ENCODE peak calls at places on chromosome 21, in seven cellular contexts. E is kidney epithelial cell; T is NCI-H2029; D is DMS153; K is stimulated activated CD4-positive, alpha-beta T cell treated with anti-CD3 and anti-CD28 coated beads, Interleukin-4, amount 100 ng/mL, for 4 hours; M is A172; L is neural crest cell. N is an unnamed sample.
A peak's percentile ranks its signal among the peaks of the same experiment; 100 is the strongest.

GRCh38 chr21:33870768-33871167 is 44.8 kb downstream of the ATP5PO start:
- DNase-seq in E (no peak), T (no peak), D (no peak), K (no peak), M (no peak), L (no peak), N (no peak)

GRCh38 chr21:15015622-15016471 is 49.0 kb downstream of the NRIP1 start:
- DNase-seq in E (peak; percentile 29), T (no peak), D (no peak), K (no peak), M (peak; percentile 84), L (no peak), N (no peak)

GRCh38 chr21:42830456-42831455 is 48.6 kb downstream of the WDR4 start:
- DNase-seq in E (no peak), T (peak; percentile 20), D (no peak), K (no peak), M (no peak), L (no peak), N (peak; percentile 46)

GRCh38 chr21:8991968-8992621 is 1529.3 kb upstream of the TPTE start:
- DNase-seq in E (no peak), T (no peak), D (no peak), K (no peak), M (no peak), L (no peak), N (no peak)

GRCh38 chr21:33968082-33968997 is 52.7 kb upstream of the ATP5PO start:
- DNase-seq in E (no peak), T (no peak), D (no peak), K (no peak), M (peak; percentile 80), L (no peak), N (peak; percentile 74)

GRCh38 chr21:45396620-45396995 is 8.4 kb upstream of the COL18A1 start:
- DNase-seq in E (no peak), T (no peak), D (no peak), K (no peak), M (no peak), L (no peak), N (no peak)

GRCh38 chr21:36647279-36648093 is 51.4 kb upstream of the SIM2 start:
- DNase-seq in E (peak; percentile 54), T (no peak), D (peak; percentile 41), K (no peak), M (peak; percentile 73), L (no peak), N (no peak)

GRCh38 chr21:35527358-35527757 is 478.3 kb upstream of the RUNX1 start:
- DNase-seq in E (no peak), T (no peak), D (no peak), K (no peak), M (no peak), L (no peak), N (no peak)

GRCh38 chr21:33685613-33686197 is 43.4 kb downstream of the ITSN1 start:
- DNase-seq in E (peak; percentile 58), T (no peak), D (no peak), K (no peak), M (peak; percentile 70), L (no peak), N (no peak)

GRCh38 chr21:15539376-15539775 is 190.4 kb upstream of the USP25 start:
- DNase-seq in E (no peak), T (no peak), D (no peak), K (no peak), M (no peak), L (no peak), N (no peak)

GRCh38 chr21:45806042-45806441 is 162.5 kb downstream of the PCBP3 start:
- DNase-seq in E (no peak), T (no peak), D (no peak), K (no peak), M (no peak), L (no peak), N (no peak)

GRCh38 chr21:32549454-32549853 is 35.9 kb downstream of the TCP10L start:
- DNase-seq in E (no peak), T (no peak), D (no peak), K (no peak), M (no peak), L (no peak), N (no peak)

GRCh38 chr21:33334824-33335223 is 10.1 kb downstream of the IFNAR1 start:
- DNase-seq in E (no peak), T (peak; percentile 13), D (no peak), K (no peak), M (no peak), L (no peak), N (no peak)

GRCh38 chr21:16388911-16389515 is 659.2 kb downstream of the USP25 start:
- DNase-seq in E (no peak), T (no peak), D (no peak), K (no peak), M (peak; percentile 4), L (no peak), N (no peak)

GRCh38 chr21:26389971-26390641 is 183.0 kb downstream of the CYYR1 start:
- DNase-seq in E (peak; percentile 78), T (no peak), D (no peak), K (no peak), M (peak; percentile 90), L (no peak), N (no peak)

GRCh38 chr21:42237577-42237976 is 18.6 kb downstream of the ABCG1 start:
- DNase-seq in E (no peak), T (no peak), D (no peak), K (peak; percentile 7), M (no peak), L (no peak), N (no peak)

GRCh38 chr21:43969115-43969444 is 43.0 kb upstream of the TRAPPC10 start:
- DNase-seq in E (no peak), T (no peak), D (no peak), K (no peak), M (no peak), L (no peak), N (no peak)

GRCh38 chr21:15065381-15066230 is 806 bp upstream of the NRIP1 start:
- DNase-seq in E (peak; percentile 54), T (no peak), D (no peak), K (peak; percentile 72), M (peak; percentile 41), L (peak; percentile 42), N (peak; percentile 80)

GRCh38 chr21:41621523-41621922 is 113.6 kb upstream of the TMPRSS2 start:
- DNase-seq in E (no peak), T (no peak), D (no peak), K (no peak), M (no peak), L (no peak), N (no peak)

GRCh38 chr21:34844033-34844923 is 175.5 kb downstream of the CLIC6 start:
- DNase-seq in E (no peak), T (no peak), D (no peak), K (no peak), M (peak; percentile 57), L (no peak), N (no peak)

GRCh38 chr21:15159382-15160020 is 94.7 kb upstream of the NRIP1 start:
- DNase-seq in E (no peak), T (no peak), D (no peak), K (no peak), M (peak; percentile 6), L (no peak), N (no peak)